ENCODE peak calls at places on chromosomes 11 and 22, in four cellular contexts. One of them, this sample, is unnamed.

GRCh38 chr22:49658902-49659280 is 168.8 kb downstream of the BRD1 start:
- DNase-seq in fibroblast of lung: no peak
- DNase-seq in breast epithelium: no peak
- DNase-seq in heart right ventricle: no peak
- DNase-seq in this sample: no peak

GRCh38 chr11:16793511-16793910 is 55.1 kb downstream of the C11orf58 start:
- DNase-seq in fibroblast of lung: no peak
- DNase-seq in breast epithelium: no peak
- DNase-seq in heart right ventricle: no peak
- DNase-seq in this sample: no peak

GRCh38 chr11:6746086-6746618 is 25.6 kb downstream of the OR2AG2 start:
- DNase-seq in fibroblast of lung: no peak
- DNase-seq in breast epithelium: no peak
- DNase-seq in heart right ventricle: no peak
- DNase-seq in this sample: no peak

GRCh38 chr11:112570335-112570734 is 309.7 kb upstream of the PLET1 start:
- DNase-seq in fibroblast of lung: no peak
- DNase-seq in breast epithelium: no peak
- DNase-seq in heart right ventricle: no peak
- DNase-seq in this sample: no peak

GRCh38 chr11:62201376-62201775 is 7.1 kb upstream of the SCGB2A1 start:
- DNase-seq in fibroblast of lung: no peak
- DNase-seq in breast epithelium: no peak
- DNase-seq in heart right ventricle: no peak
- DNase-seq in this sample: no peak

GRCh38 chr11:130561441-130561881 is 113.0 kb downstream of the ADAMTS15 start:
- DNase-seq in fibroblast of lung: peak
- DNase-seq in breast epithelium: no peak
- DNase-seq in heart right ventricle: no peak
- DNase-seq in this sample: no peak

GRCh38 chr11:34825670-34826383 is 90.4 kb downstream of the APIP start:
- DNase-seq in fibroblast of lung: no peak
- DNase-seq in breast epithelium: no peak
- DNase-seq in heart right ventricle: no peak
- DNase-seq in this sample: peak

GRCh38 chr11:73225001-73225686 is 7.1 kb downstream of the P2RY2 start:
- DNase-seq in fibroblast of lung: no peak
- DNase-seq in breast epithelium: no peak
- DNase-seq in heart right ventricle: no peak
- DNase-seq in this sample: no peak

GRCh38 chr11:76649964-76650363 is 20.6 kb downstream of the LRRC32 start:
- DNase-seq in fibroblast of lung: no peak
- DNase-seq in breast epithelium: no peak
- DNase-seq in heart right ventricle: no peak
- DNase-seq in this sample: no peak

GRCh38 chr22:27512283-27512761 is 289.2 kb downstream of the MN1 start:
- DNase-seq in fibroblast of lung: peak
- DNase-seq in breast epithelium: no peak
- DNase-seq in heart right ventricle: peak
- DNase-seq in this sample: peak

GRCh38 chr11:44812971-44813370 is 86.2 kb downstream of the TSPAN18 start:
- DNase-seq in fibroblast of lung: no peak
- DNase-seq in breast epithelium: no peak
- DNase-seq in heart right ventricle: no peak
- DNase-seq in this sample: no peak

DNA sequence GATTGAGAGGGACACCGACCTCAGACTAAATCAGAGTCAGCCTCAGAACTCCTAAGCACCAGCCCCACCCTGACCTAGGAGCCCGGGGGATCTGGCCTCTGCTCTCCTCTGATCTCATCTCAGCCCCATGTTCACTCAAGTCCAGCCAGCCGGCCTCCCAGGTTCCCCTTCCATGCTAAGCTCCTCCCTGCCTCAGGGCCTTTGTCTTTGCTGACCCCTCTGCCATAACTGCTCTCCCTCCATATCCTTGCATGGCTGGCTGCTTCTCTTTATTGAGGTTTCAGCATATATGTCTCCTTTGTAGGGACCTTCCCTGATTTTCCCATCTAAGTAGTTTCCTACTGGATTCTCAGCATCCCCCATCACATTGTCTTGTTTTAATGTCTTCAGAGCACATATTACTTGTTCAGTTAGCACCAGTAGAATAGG is 780 bp upstream of the SLC15A3 start:
- DNase-seq in fibroblast of lung: no peak
- DNase-seq in breast epithelium: no peak
- DNase-seq in heart right ventricle: no peak
- DNase-seq in this sample: no peak
- H3K4me3 ChIP-seq in fibroblast of lung: peak
- H3K4me3 ChIP-seq in breast epithelium: peak
- H3K4me3 ChIP-seq in heart right ventricle: peak
- H3K4me3 ChIP-seq in this sample: no peak

GRCh38 chr11:18737642-18738041 is 11.7 kb upstream of the IGSF22 start:
- DNase-seq in fibroblast of lung: no peak
- DNase-seq in breast epithelium: no peak
- DNase-seq in heart right ventricle: no peak
- DNase-seq in this sample: no peak

GRCh38 chr11:18731949-18732821 is 6.2 kb upstream of the IGSF22 start:
- DNase-seq in fibroblast of lung: peak
- DNase-seq in breast epithelium: no peak
- DNase-seq in heart right ventricle: peak
- DNase-seq in this sample: no peak

GRCh38 chr11:18739684-18740083 is 13.7 kb upstream of the IGSF22 start:
- DNase-seq in fibroblast of lung: no peak
- DNase-seq in breast epithelium: no peak
- DNase-seq in heart right ventricle: no peak
- DNase-seq in this sample: no peak

GRCh38 chr11:18733202-18733601 is 7.2 kb upstream of the IGSF22 start:
- DNase-seq in fibroblast of lung: no peak
- DNase-seq in breast epithelium: no peak
- DNase-seq in heart right ventricle: no peak
- DNase-seq in this sample: no peak

DNA sequence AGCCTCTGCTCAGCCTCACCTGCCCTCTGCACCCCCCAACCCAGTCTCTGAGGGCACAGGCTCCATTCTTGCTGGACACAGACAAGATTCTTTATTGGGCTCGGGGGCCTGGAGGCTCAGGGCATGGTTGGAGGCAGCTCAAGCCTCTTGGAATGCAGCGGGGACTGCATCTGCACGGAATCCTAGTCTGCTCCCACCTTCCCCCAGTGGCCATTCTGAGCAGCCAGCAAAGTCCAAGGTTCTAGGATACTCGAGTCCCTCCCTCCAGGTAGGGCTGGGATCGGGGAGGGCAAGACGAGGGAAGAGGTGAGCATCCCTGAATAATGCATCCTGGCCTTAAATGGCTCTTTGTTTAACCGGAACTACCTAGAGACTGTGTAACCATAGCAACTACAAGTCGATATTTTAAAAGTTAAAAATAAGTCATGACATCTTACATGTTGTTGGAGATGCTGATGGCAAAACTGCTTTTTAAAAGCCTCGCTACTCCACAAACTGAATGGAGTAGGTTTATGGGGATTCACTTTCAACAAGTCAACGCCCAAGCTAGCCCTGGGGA is 10.7 kb upstream of the IGSF22 start:
- DNase-seq in fibroblast of lung: no peak
- DNase-seq in breast epithelium: no peak
- DNase-seq in heart right ventricle: no peak
- DNase-seq in this sample: no peak
- TF ChIP-seq CTCF in fibroblast of lung: no peak
- TF ChIP-seq CTCF in breast epithelium: no peak
- TF ChIP-seq CTCF in heart right ventricle: no peak
- TF ChIP-seq CTCF in this sample: no peak

DNA sequence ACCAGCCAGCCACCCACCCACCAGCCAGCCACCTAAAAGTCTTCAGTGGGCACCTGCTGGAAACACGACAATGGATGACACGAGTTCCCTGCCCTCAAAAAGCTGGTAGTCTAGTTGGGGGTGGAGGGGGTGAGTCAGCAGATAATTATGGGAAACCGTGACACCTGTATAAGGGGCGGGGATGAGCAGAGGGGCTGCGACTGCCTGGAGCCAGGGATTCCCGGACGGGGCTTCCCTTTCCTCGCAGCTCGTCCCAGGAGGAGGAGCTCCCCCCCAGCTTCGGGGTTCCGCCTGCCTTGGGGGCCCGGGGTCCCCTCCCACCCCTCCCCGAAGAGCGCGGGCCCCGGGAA is 2.3 kb upstream of the RTN4RL2 start:
- DNase-seq in fibroblast of lung: no peak
- DNase-seq in breast epithelium: no peak
- DNase-seq in heart right ventricle: no peak
- DNase-seq in this sample: no peak
- H3K4me3 ChIP-seq in fibroblast of lung: no peak
- H3K4me3 ChIP-seq in breast epithelium: peak
- H3K4me3 ChIP-seq in heart right ventricle: peak
- H3K4me3 ChIP-seq in this sample: no peak

DNA sequence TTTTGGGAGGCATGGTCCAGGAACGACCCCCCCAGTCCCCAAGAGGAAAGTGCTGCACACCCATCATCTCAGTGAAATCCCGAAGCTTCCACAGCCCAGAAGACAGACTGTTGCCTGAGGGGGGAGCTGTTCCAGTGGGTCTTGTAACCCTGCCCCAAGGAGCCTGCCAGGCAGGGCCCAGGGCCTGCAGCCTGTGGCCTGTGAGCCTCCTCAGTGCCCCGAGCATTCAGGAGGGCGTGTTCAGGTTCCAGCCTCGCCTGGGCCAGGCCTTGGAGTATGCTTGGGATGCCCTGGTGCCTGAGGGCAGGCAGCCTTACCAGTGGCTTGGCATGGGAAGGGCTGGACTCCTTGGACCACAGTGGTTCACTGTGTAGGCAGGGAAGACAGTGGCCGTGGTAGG is 18.0 kb upstream of the CABP2 start:
- DNase-seq in fibroblast of lung: no peak
- DNase-seq in breast epithelium: no peak
- DNase-seq in heart right ventricle: no peak
- DNase-seq in this sample: no peak
- TF ChIP-seq CTCF in fibroblast of lung: no peak
- TF ChIP-seq CTCF in breast epithelium: no peak
- TF ChIP-seq CTCF in heart right ventricle: no peak
- TF ChIP-seq CTCF in this sample: no peak

DNA sequence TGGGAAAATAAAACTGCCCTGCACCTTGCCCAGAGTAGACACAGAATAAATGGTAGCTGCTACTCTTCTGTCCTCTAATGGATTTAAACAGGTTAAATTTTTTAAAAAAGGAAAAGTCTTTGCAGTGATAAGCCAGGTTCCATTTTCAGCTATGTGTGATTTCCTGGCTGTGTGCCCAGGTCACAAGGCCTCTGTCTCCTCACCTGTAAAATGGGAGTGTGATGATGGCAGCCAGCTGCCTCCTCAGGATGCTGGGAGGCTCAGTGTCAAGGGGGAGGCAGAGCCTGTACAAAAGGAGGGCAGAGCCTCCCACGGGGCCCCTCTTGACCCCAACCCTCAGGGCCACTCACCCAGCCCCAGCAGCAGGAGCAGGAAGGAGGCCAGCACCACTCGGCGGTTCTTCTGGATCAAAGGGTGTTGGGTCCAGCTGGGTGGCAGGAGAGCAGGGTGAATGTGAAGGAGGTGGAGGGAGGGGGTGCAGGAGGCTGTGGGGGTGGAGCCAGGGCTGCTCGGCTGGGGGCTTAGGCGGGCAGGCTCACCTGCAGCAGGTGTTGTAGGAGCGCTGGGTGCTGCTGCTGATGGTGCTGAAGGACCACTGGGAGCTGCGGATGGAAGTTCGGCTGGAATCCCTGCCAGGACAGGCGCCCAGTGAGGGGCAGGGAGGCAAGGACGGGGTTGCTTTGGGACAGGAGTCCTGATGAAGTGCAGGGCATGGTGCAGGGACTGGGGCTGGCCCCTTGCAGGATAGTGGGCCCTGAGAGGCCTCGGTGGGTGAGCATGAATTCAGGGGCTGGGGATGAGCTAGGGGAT is 1.9 kb downstream of the TMEM134 start:
- DNase-seq in fibroblast of lung: no peak
- DNase-seq in breast epithelium: no peak
- DNase-seq in heart right ventricle: no peak
- DNase-seq in this sample: no peak
- H3K4me3 ChIP-seq in fibroblast of lung: no peak
- H3K4me3 ChIP-seq in breast epithelium: peak
- H3K4me3 ChIP-seq in heart right ventricle: no peak
- H3K4me3 ChIP-seq in this sample: peak

GRCh38 chr22:38247713-38248112 is 25.1 kb downstream of the TMEM184B start:
- DNase-seq in fibroblast of lung: no peak
- DNase-seq in breast epithelium: no peak
- DNase-seq in heart right ventricle: no peak
- DNase-seq in this sample: no peak

GRCh38 chr22:38244106-38244505 is 28.7 kb downstream of the TMEM184B start:
- DNase-seq in fibroblast of lung: no peak
- DNase-seq in breast epithelium: no peak
- DNase-seq in heart right ventricle: no peak
- DNase-seq in this sample: no peak

GRCh38 chr22:38246692-38247091 is 26.1 kb downstream of the TMEM184B start:
- DNase-seq in fibroblast of lung: no peak
- DNase-seq in breast epithelium: no peak
- DNase-seq in heart right ventricle: peak
- DNase-seq in this sample: no peak

GRCh38 chr22:38248280-38248679 is 24.5 kb downstream of the TMEM184B start:
- DNase-seq in fibroblast of lung: no peak
- DNase-seq in breast epithelium: no peak
- DNase-seq in heart right ventricle: no peak
- DNase-seq in this sample: no peak

GRCh38 chr22:38246046-38246658 is 26.7 kb downstream of the TMEM184B start:
- DNase-seq in fibroblast of lung: no peak
- DNase-seq in breast epithelium: no peak
- DNase-seq in heart right ventricle: no peak
- DNase-seq in this sample: no peak
- TF ChIP-seq CTCF in fibroblast of lung: no peak
- TF ChIP-seq CTCF in breast epithelium: no peak
- TF ChIP-seq CTCF in heart right ventricle: no peak
- TF ChIP-seq CTCF in this sample: no peak

DNA sequence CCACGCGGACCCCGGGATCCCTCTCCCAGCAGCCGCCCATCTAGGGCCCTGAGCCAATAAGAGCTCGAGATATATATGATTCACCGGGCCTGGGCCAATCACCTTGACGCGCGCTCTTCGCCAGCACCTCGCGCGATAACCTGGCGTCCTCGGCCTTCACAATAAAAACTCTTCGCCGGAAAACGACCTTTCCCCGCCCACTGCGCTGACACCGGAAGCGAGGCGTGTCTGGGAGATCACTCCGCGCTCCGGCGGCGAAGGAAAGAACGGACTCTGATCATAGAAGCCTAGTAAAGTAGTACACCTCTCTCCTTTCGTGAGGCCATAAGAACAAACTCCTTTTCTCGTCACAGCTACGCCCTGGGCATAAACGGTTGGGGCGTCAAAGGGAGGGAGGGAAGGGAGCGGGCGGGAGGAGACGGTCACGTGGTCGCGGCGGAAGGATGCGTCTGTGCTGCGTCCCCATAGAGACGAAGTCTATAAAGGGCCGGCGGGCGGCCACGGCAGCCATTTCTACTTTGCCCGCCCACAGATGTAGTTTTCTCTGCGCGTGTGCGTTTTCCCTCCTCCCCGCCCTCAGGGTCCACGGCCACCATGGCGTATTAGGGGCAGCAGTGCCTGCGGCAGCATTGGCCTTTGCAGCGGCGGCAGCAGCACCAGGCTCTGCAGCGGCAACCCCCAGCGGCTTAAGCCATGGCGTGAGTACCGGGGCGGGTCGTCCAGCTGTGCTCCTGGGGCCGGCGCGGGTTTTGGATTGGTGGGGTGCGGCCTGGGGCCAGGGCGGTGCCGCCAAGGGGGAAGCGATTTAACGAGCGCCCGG is at the start of gene ATF4:
- DNase-seq in fibroblast of lung: peak
- DNase-seq in breast epithelium: peak
- DNase-seq in heart right ventricle: peak
- DNase-seq in this sample: peak
- H3K4me3 ChIP-seq in fibroblast of lung: peak
- H3K4me3 ChIP-seq in breast epithelium: peak
- H3K4me3 ChIP-seq in heart right ventricle: peak
- H3K4me3 ChIP-seq in this sample: peak

This sample was measured in LNCaP clone FGC.